ENCODE peak calls at places on chromosomes 5 and 9, in ten cellular contexts. V, X, L, I, Y, A, F, J, M and C are unnamed samples.

GRCh38 chr9:73121375-73121935 is 30.2 kb upstream of the ANXA1 start:
- DNase-seq in L (no peak), I (no peak), A (no peak), X (no peak), J (no peak), F (no peak), M (no peak), V (no peak), Y (no peak), C (no peak)

GRCh38 chr5:76169536-76169935 is 86.4 kb downstream of the SV2C start:
- DNase-seq in Y (no peak), F (no peak), X (no peak), V (no peak), M (no peak), A (no peak), J (no peak), I (no peak), L (no peak), C (no peak)

GRCh38 chr9:96555567-96556386 is 63.9 kb downstream of the CDC14B start:
- DNase-seq in M (no peak), Y (peak), A (peak), L (no peak), F (no peak), V (no peak), J (no peak), I (no peak), X (no peak), C (peak)

GRCh38 chr9:87260171-87260570 is 237.5 kb upstream of the DAPK1 start:
- DNase-seq in J (no peak), Y (no peak), V (no peak), A (no peak), I (no peak), M (no peak), X (no peak), L (no peak), F (no peak), C (no peak)

GRCh38 chr9:11962327-11962726 is 730.9 kb upstream of the TYRP1 start:
- DNase-seq in I (no peak), X (no peak), Y (no peak), V (no peak), F (no peak), A (no peak), L (no peak), M (no peak), J (no peak), C (no peak)

GRCh38 chr9:130111805-130112204 is 58.1 kb downstream of the GPR107 start:
- DNase-seq in X (no peak), I (no peak), L (no peak), J (peak), M (peak), F (no peak), A (no peak), Y (no peak), V (no peak), C (no peak)

GRCh38 chr9:94554439-94555331 is at the start of gene PCAT7:
- DNase-seq in V (peak), Y (peak), I (peak), X (no peak), J (peak), M (no peak), F (peak), A (no peak), L (no peak), C (peak)

GRCh38 chr5:132226516-132227234 is 978 bp downstream of the P4HA2 start:
- DNase-seq in A (peak), X (no peak), L (no peak), M (peak), Y (peak), J (no peak), F (no peak), I (no peak), V (peak), C (peak)

GRCh38 chr5:143086851-143087637 is 316.4 kb downstream of the NR3C1 start:
- DNase-seq in I (no peak), X (no peak), A (peak), M (no peak), L (no peak), V (no peak), J (no peak), F (peak), Y (peak), C (peak)

GRCh38 chr5:92017786-92018185 is 634.7 kb upstream of the ARRDC3 start:
- DNase-seq in F (no peak), A (peak), Y (peak), M (no peak), V (no peak), J (no peak), L (no peak), X (no peak), I (no peak), C (peak)

GRCh38 chr5:99061711-99062110 is 132.9 kb upstream of the CHD1 start:
- DNase-seq in F (no peak), V (no peak), X (no peak), M (no peak), A (peak), I (no peak), Y (peak), J (no peak), L (no peak), C (peak)

GRCh38 chr9:87464110-87464991 is 33.3 kb upstream of the DAPK1 start:
- DNase-seq in I (no peak), F (no peak), A (no peak), M (no peak), V (no peak), X (no peak), L (no peak), J (no peak), Y (peak), C (no peak)

GRCh38 chr5:52834320-52834719 is 46.6 kb downstream of the ITGA1 start:
- DNase-seq in F (no peak), V (no peak), L (no peak), I (no peak), J (no peak), A (no peak), Y (no peak), M (no peak), X (no peak), C (no peak)

GRCh38 chr5:95347516-95348140 is 43.5 kb upstream of the FAM81B start:
- DNase-seq in A (no peak), X (no peak), F (no peak), Y (no peak), M (no peak), I (no peak), J (no peak), V (no peak), L (no peak), C (no peak)